ENCODE peak calls at places on chromosomes 5 and 9, in five cellular contexts. One of them, this sample, is unnamed.

GRCh38 chr5:89087551-89088318 is 204.8 kb upstream of the MEF2C start:
- DNase-seq in ELF-1: no peak
- DNase-seq in LoVo: no peak
- DNase-seq in OCI-LY7: no peak
- DNase-seq in WTC11: peak
- DNase-seq in this sample: peak

GRCh38 chr9:121568541-121569265 is 69.1 kb upstream of the GGTA1 start:
- DNase-seq in ELF-1: no peak
- DNase-seq in OCI-LY7: no peak
- DNase-seq in WTC11: no peak
- DNase-seq in LoVo: no peak
- DNase-seq in this sample: no peak

GRCh38 chr9:84122572-84122971 is 142.0 kb downstream of the RMI1 start:
- DNase-seq in LoVo: no peak
- DNase-seq in ELF-1: no peak
- DNase-seq in WTC11: no peak
- DNase-seq in OCI-LY7: no peak
- DNase-seq in this sample: no peak

GRCh38 chr5:98428806-98429205 is 344.7 kb upstream of the RGMB start:
- DNase-seq in WTC11: no peak
- DNase-seq in LoVo: peak
- DNase-seq in ELF-1: no peak
- DNase-seq in OCI-LY7: no peak
- DNase-seq in this sample: no peak

GRCh38 chr5:55159763-55160492 is at the start of gene GPX8:
- DNase-seq in LoVo: peak
- DNase-seq in ELF-1: peak
- DNase-seq in OCI-LY7: peak
- DNase-seq in WTC11: peak
- DNase-seq in this sample: peak

GRCh38 chr5:103249068-103249467 is 9.5 kb upstream of the MACIR start:
- DNase-seq in LoVo: no peak
- DNase-seq in ELF-1: no peak
- DNase-seq in OCI-LY7: no peak
- DNase-seq in WTC11: no peak
- DNase-seq in this sample: no peak

GRCh38 chr5:61811052-61811451 is 479.0 kb downstream of the ZSWIM6 start:
- DNase-seq in LoVo: no peak
- DNase-seq in OCI-LY7: no peak
- DNase-seq in WTC11: no peak
- DNase-seq in ELF-1: no peak
- DNase-seq in this sample: no peak

GRCh38 chr9:65459756-65460320 is 174.8 kb upstream of the FOXD4L5 start:
- DNase-seq in ELF-1: no peak
- DNase-seq in OCI-LY7: no peak
- DNase-seq in WTC11: no peak
- DNase-seq in LoVo: no peak
- DNase-seq in this sample: no peak

GRCh38 chr5:179605026-179605833 is 18.2 kb downstream of the HNRNPH1 start:
- DNase-seq in OCI-LY7: no peak
- DNase-seq in LoVo: no peak
- DNase-seq in WTC11: no peak
- DNase-seq in ELF-1: peak
- DNase-seq in this sample: no peak

GRCh38 chr9:114387678-114388431 is at the start of gene AKNA:
- DNase-seq in OCI-LY7: peak
- DNase-seq in WTC11: peak
- DNase-seq in ELF-1: peak
- DNase-seq in LoVo: no peak
- DNase-seq in this sample: peak

GRCh38 chr9:134591082-134591571 is 50.5 kb upstream of the COL5A1 start:
- DNase-seq in ELF-1: peak
- DNase-seq in WTC11: no peak
- DNase-seq in LoVo: no peak
- DNase-seq in OCI-LY7: no peak
- DNase-seq in this sample: no peak

GRCh38 chr5:115487750-115488149 is 56.8 kb downstream of the FEM1C start:
- DNase-seq in LoVo: no peak
- DNase-seq in WTC11: no peak
- DNase-seq in OCI-LY7: no peak
- DNase-seq in ELF-1: no peak
- DNase-seq in this sample: no peak

GRCh38 chr5:168059111-168059510 is 232.3 kb upstream of the WWC1 start:
- DNase-seq in WTC11: no peak
- DNase-seq in ELF-1: no peak
- DNase-seq in LoVo: no peak
- DNase-seq in OCI-LY7: no peak
- DNase-seq in this sample: no peak

GRCh38 chr5:159903134-159903533 is 13.1 kb upstream of the ADRA1B start:
- DNase-seq in ELF-1: no peak
- DNase-seq in WTC11: no peak
- DNase-seq in LoVo: no peak
- DNase-seq in OCI-LY7: no peak
- DNase-seq in this sample: no peak

GRCh38 chr9:91421987-91422765 is 1.5 kb downstream of the NFIL3 start:
- DNase-seq in OCI-LY7: no peak
- DNase-seq in ELF-1: no peak
- DNase-seq in LoVo: no peak
- DNase-seq in WTC11: no peak
- DNase-seq in this sample: no peak

GRCh38 chr9:130459151-130459550 is 14.4 kb downstream of the ASS1 start:
- DNase-seq in ELF-1: no peak
- DNase-seq in WTC11: no peak
- DNase-seq in OCI-LY7: no peak
- DNase-seq in LoVo: no peak
- DNase-seq in this sample: no peak

GRCh38 chr5:24065786-24066185 is 558.4 kb downstream of the PRDM9 start:
- DNase-seq in ELF-1: no peak
- DNase-seq in LoVo: no peak
- DNase-seq in WTC11: no peak
- DNase-seq in OCI-LY7: no peak
- DNase-seq in this sample: no peak

GRCh38 chr9:2992427-2992826 is 148.5 kb upstream of the PUM3 start:
- DNase-seq in WTC11: no peak
- DNase-seq in LoVo: peak
- DNase-seq in ELF-1: no peak
- DNase-seq in OCI-LY7: no peak
- DNase-seq in this sample: no peak

GRCh38 chr5:62587737-62588136 is 9.1 kb downstream of the LRRC70 start:
- DNase-seq in LoVo: no peak
- DNase-seq in OCI-LY7: no peak
- DNase-seq in ELF-1: peak
- DNase-seq in WTC11: no peak
- DNase-seq in this sample: no peak

GRCh38 chr9:35603986-35604577 is 980 bp upstream of the TESK1 start:
- DNase-seq in WTC11: peak
- DNase-seq in ELF-1: peak
- DNase-seq in OCI-LY7: peak
- DNase-seq in LoVo: peak
- DNase-seq in this sample: peak

GRCh38 chr9:118029425-118029824 is 325.2 kb downstream of the TLR4 start:
- DNase-seq in WTC11: no peak
- DNase-seq in LoVo: no peak
- DNase-seq in OCI-LY7: no peak
- DNase-seq in ELF-1: no peak
- DNase-seq in this sample: no peak

GRCh38 chr9:136769710-136770191 is 5.4 kb upstream of the LCN15 start:
- DNase-seq in LoVo: peak
- DNase-seq in OCI-LY7: peak
- DNase-seq in WTC11: peak
- DNase-seq in ELF-1: peak
- DNase-seq in this sample: peak

GRCh38 chr9:109098221-109098959 is 21.4 kb downstream of the TMEM245 start:
- DNase-seq in ELF-1: peak
- DNase-seq in WTC11: no peak
- DNase-seq in LoVo: peak
- DNase-seq in OCI-LY7: no peak
- DNase-seq in this sample: peak

GRCh38 chr5:77077821-77078176 is 9.3 kb downstream of the ZBED3 start:
- DNase-seq in ELF-1: no peak
- DNase-seq in LoVo: no peak
- DNase-seq in OCI-LY7: no peak
- DNase-seq in WTC11: no peak
- DNase-seq in this sample: no peak

GRCh38 chr9:80797841-80798688 is 891.3 kb downstream of the TLE1 start:
- DNase-seq in OCI-LY7: no peak
- DNase-seq in LoVo: no peak
- DNase-seq in ELF-1: peak
- DNase-seq in WTC11: no peak
- DNase-seq in this sample: no peak

GRCh38 chr5:143194206-143194605 is 209.3 kb downstream of the NR3C1 start:
- DNase-seq in WTC11: no peak
- DNase-seq in LoVo: no peak
- DNase-seq in ELF-1: no peak
- DNase-seq in OCI-LY7: no peak
- DNase-seq in this sample: no peak

GRCh38 chr9:14349818-14350333 is 35.9 kb upstream of the NFIB start:
- DNase-seq in LoVo: no peak
- DNase-seq in WTC11: no peak
- DNase-seq in OCI-LY7: no peak
- DNase-seq in ELF-1: peak
- DNase-seq in this sample: no peak

GRCh38 chr5:133356386-133357331 is 255.7 kb downstream of the FSTL4 start:
- DNase-seq in OCI-LY7: no peak
- DNase-seq in ELF-1: no peak
- DNase-seq in LoVo: no peak
- DNase-seq in WTC11: no peak
- DNase-seq in this sample: no peak

GRCh38 chr9:111978616-111979015 is 82.0 kb downstream of the UGCG start:
- DNase-seq in ELF-1: no peak
- DNase-seq in OCI-LY7: no peak
- DNase-seq in WTC11: no peak
- DNase-seq in LoVo: no peak
- DNase-seq in this sample: no peak

GRCh38 chr5:151038801-151039238 is 18.4 kb downstream of the GPX3 start:
- DNase-seq in OCI-LY7: no peak
- DNase-seq in LoVo: no peak
- DNase-seq in WTC11: no peak
- DNase-seq in ELF-1: no peak
- DNase-seq in this sample: no peak

GRCh38 chr5:171622010-171622409 is 163.6 kb upstream of the SMIM23 start:
- DNase-seq in LoVo: no peak
- DNase-seq in OCI-LY7: no peak
- DNase-seq in WTC11: no peak
- DNase-seq in ELF-1: no peak
- DNase-seq in this sample: no peak

GRCh38 chr5:107878676-107879075 is 207.9 kb upstream of the EFNA5 start:
- DNase-seq in ELF-1: no peak
- DNase-seq in OCI-LY7: no peak
- DNase-seq in WTC11: no peak
- DNase-seq in LoVo: no peak
- DNase-seq in this sample: no peak